ENCODE peak calls at places on chromosomes 6 and 20, in nine cellular contexts. H is fibroblast of mammary gland; B is HuH-7.5; N is left ventricle myocardium superior; R is NCI-H2171 treated with DMSO at 0.1 percent for 48 hours; J is EH; Q is KBM-7; O is NCI-H2081; U is activated CD8-positive, alpha-beta memory T cell treated with anti-CD3 and anti-CD28 coated beads for 4 hours. V is an unnamed sample.

GRCh38 chr6:149212202-149212601 is 105.3 kb upstream of the TAB2 start:
- DNase-seq in B (no peak), O (no peak), N (no peak), U (no peak), R (no peak), H (peak), J (no peak), Q (no peak), V (no peak)

GRCh38 chr20:9068896-9069663 is at the start of gene PLCB4:
- DNase-seq in J (peak), B (peak), Q (no peak), H (peak), O (peak), R (peak), N (peak), U (no peak), V (no peak)

GRCh38 chr6:4085329-4085695 is 6.4 kb upstream of the FAM217A start:
- DNase-seq in O (no peak), H (peak), N (no peak), J (peak), Q (no peak), B (no peak), U (no peak), R (no peak), V (no peak)

GRCh38 chr6:114287461-114287860 is 55.4 kb downstream of the HS3ST5 start:
- DNase-seq in J (no peak), Q (no peak), R (no peak), B (no peak), O (no peak), H (no peak), U (no peak), N (no peak), V (no peak)

GRCh38 chr20:15867899-15868298 is 705.3 kb downstream of the KIF16B start:
- DNase-seq in R (peak), U (no peak), J (peak), B (no peak), N (no peak), O (no peak), H (no peak), Q (no peak), V (no peak)

GRCh38 chr6:119511024-119511423 is 161.5 kb upstream of the MAN1A1 start:
- DNase-seq in N (no peak), O (no peak), J (no peak), H (no peak), B (no peak), U (no peak), R (peak), Q (no peak), V (no peak)

GRCh38 chr6:132167966-132168365 is 216.8 kb upstream of the CCN2 start:
- DNase-seq in U (no peak), H (no peak), J (no peak), Q (no peak), R (no peak), N (no peak), B (no peak), O (peak), V (no peak)

GRCh38 chr6:35687658-35688604 is 784 bp downstream of the FKBP5 start:
- DNase-seq in O (no peak), B (peak), Q (peak), N (peak), H (peak), R (peak), J (peak), U (peak), V (no peak)

V was measured in activated CD4-positive, CD25-positive, alpha-beta regulatory T cell treated with anti-CD3 and anti-CD28 coated beads, Interleukin-2, amount 50 U/mL, for 16 hours.